ENCODE peak calls at places on chromosomes 12 and 14, in seven cellular contexts. O, H, B, N, P, V and Q are unnamed samples.

GRCh38 chr12:51911307-51911706 is 4.0 kb downstream of the ACVRL1 start:
- DNase-seq in H (no peak), P (no peak), O (no peak), V (no peak), N (no peak), B (no peak), Q (peak; percentile 55)

GRCh38 chr12:87001102-87001501 is 744.9 kb upstream of the MGAT4C start:
- DNase-seq in N (no peak), H (no peak), P (no peak), O (no peak), B (no peak), V (no peak), Q (no peak)

GRCh38 chr12:69023840-69024239 is 90.9 kb upstream of the CPM start:
- DNase-seq in V (no peak), N (no peak), O (no peak), B (no peak), P (no peak), H (no peak), Q (no peak)

GRCh38 chr14:98345186-98345585 is 926.8 kb downstream of the BCL11B start:
- DNase-seq in V (no peak), O (no peak), H (no peak), B (no peak), P (no peak), N (no peak), Q (no peak)

GRCh38 chr14:24084439-24084838 is 9.7 kb upstream of the PCK2 start:
- DNase-seq in B (no peak), N (no peak), H (no peak), O (no peak), V (no peak), P (peak; percentile 44), Q (peak; percentile 27)

GRCh38 chr12:54988402-54989054 is 4.0 kb upstream of the TESPA1 start:
- DNase-seq in N (peak; percentile 71), B (no peak), V (no peak), H (peak; percentile 58), P (peak; percentile 80), O (no peak), Q (no peak)

GRCh38 chr12:22525426-22525825 is 18.9 kb downstream of the C2CD5 start:
- DNase-seq in O (no peak), N (no peak), P (no peak), H (no peak), B (no peak), V (no peak), Q (no peak)

GRCh38 chr12:54164402-54165145 is 24.2 kb downstream of the SMUG1 start:
- DNase-seq in H (no peak), N (no peak), O (no peak), B (no peak), V (no peak), P (no peak), Q (no peak)

GRCh38 chr12:25591132-25591531 is 38.0 kb upstream of the LMNTD1 start:
- DNase-seq in H (no peak), P (no peak), N (no peak), V (no peak), O (peak; percentile 3), B (no peak), Q (no peak)

GRCh38 chr14:33118653-33119052 is 180.0 kb downstream of the NPAS3 start:
- DNase-seq in O (no peak), N (no peak), V (no peak), B (no peak), H (no peak), P (no peak), Q (no peak)

GRCh38 chr12:113075137-113075683 is 18.7 kb downstream of the DTX1 start:
- DNase-seq in H (no peak), N (no peak), B (no peak), P (peak; percentile 86), V (no peak), O (no peak), Q (no peak)

GRCh38 chr14:45633220-45633984 is 380.4 kb upstream of the MIS18BP1 start:
- DNase-seq in P (no peak), N (no peak), H (no peak), O (no peak), V (no peak), B (no peak), Q (no peak)

GRCh38 chr14:33986804-33987203 is 35.9 kb upstream of the EGLN3 start:
- DNase-seq in N (no peak), P (no peak), B (peak; percentile 71), O (peak; percentile 87), V (no peak), H (no peak), Q (no peak)

GRCh38 chr12:132471011-132471857 is 18.7 kb upstream of the FBRSL1 start:
- DNase-seq in V (no peak), O (peak; percentile 37), B (no peak), P (peak; percentile 79), N (peak; percentile 59), H (no peak), Q (peak; percentile 12)

GRCh38 chr12:112514926-112515642 is 96.3 kb downstream of the PTPN11 start:
- DNase-seq in O (no peak), V (no peak), N (no peak), B (no peak), P (peak; percentile 33), H (no peak), Q (no peak)

GRCh38 chr14:45651906-45652305 is 398.9 kb upstream of the MIS18BP1 start:
- DNase-seq in N (no peak), V (no peak), P (no peak), O (no peak), B (no peak), H (no peak), Q (no peak)

GRCh38 chr12:96240656-96241055 is 46.5 kb downstream of the ELK3 start:
- DNase-seq in P (peak; percentile 46), O (no peak), N (no peak), H (no peak), V (no peak), B (no peak), Q (no peak)

GRCh38 chr12:29396774-29397173 is 15.8 kb upstream of the ERGIC2 start:
- DNase-seq in P (no peak), V (no peak), B (no peak), H (no peak), N (no peak), O (no peak), Q (no peak)

GRCh38 chr12:66755727-66756395 is 77.0 kb upstream of the GRIP1 start:
- DNase-seq in O (no peak), B (no peak), H (no peak), P (no peak), N (no peak), V (no peak), Q (no peak)

DNA sequence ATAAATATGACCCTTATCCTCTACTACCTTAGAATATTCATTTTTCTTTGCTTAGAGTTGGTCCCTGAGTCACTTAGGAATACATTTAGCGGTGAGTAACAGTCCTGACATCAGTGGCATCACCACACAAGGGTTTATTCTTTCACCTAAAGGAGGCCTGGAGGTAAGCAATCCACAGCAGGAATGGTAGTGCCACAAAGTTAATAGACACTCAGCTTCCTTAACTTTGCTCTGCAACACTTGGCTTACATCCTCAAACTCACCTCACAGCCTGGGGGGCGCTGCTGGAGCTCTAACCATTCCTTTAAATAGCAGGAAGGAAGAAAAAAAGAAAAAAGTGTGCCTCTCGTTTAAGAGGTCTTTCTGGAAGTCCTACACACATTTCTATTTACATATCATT is 29.1 kb downstream of the BBOF1 start:
- DNase-seq in N (no peak), P (no peak), V (no peak), O (peak; percentile 49), H (no peak), B (peak; percentile 66), Q (no peak)
- TF ChIP-seq CTCF in N (no peak), P (no peak), V (peak; percentile 15), O (no peak), H (no peak), B (no peak), Q (no peak)

GRCh38 chr12:127893875-127894635 is 372.9 kb upstream of the TMEM132C start:
- DNase-seq in P (no peak), V (no peak), H (peak; percentile 17), B (no peak), O (peak; percentile 6), N (no peak), Q (no peak)
- TF ChIP-seq CTCF in P (no peak), V (peak; percentile 50), H (no peak), B (peak; percentile 51), O (no peak), N (no peak), Q (peak; percentile 70)

DNA sequence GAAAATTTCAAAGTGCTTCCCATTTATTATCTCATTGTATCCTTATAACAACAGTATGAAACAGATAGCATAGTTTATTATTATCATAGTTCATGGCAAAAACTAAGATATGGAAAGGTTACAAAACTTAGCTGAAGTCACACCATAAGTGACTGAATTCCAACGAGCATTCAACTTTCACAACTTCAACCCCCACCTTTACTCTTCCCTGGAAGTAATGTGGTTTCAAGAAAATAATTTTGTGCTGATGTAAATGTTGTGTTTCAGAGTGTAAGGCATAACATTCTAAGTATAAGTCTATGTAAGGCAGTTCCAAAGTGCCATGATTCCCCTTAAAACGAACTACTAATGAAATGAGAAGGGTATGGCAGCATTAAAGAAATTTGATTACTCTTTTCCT is 454.5 kb downstream of the BCAT1 start:
- DNase-seq in H (no peak), V (no peak), O (no peak), P (no peak), N (no peak), B (no peak), Q (no peak)
- TF ChIP-seq CTCF in H (no peak), V (no peak), O (no peak), P (no peak), N (no peak), B (no peak), Q (no peak)

GRCh38 chr12:9319044-9319841 is 111.0 kb upstream of the PZP start:
- DNase-seq in O (no peak), H (no peak), N (no peak), P (no peak), B (no peak), V (no peak), Q (no peak)
- TF ChIP-seq CTCF in O (no peak), H (no peak), N (no peak), P (no peak), B (no peak), V (no peak), Q (no peak)

DNA sequence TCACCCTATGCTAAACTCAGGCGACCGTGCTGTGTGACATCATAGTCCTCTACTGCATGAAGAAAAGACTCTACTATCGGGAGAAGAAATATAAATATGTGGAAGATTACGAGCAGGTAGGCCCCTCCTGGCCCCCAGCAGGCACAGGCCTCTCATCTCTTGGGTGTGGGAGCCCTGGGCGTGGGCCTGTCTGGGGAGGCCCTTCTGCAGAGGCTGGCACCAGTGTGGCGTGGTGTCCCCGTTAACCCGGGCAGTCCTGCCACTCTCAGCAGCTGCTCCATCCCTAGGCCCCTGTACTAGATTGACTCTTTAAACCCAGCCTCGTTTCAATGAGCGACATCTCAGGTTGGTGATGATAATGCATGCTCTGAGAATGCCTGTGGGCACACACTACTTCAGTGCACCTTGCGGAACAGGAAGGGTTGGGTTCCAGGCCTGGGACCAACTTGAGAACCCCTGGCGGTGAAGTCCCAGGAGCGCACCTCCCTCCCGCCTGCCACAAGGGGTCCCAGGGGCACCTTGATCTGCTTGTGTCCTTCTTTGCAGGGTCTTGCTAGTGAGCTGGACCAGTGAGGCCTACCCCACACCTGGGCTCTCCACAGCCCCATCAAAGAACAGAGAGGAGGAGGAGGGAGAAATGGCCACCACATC is 23.2 kb downstream of the P2RX4 start:
- DNase-seq in P (peak; percentile 68), B (no peak), O (no peak), N (no peak), V (no peak), H (no peak), Q (no peak)
- TF ChIP-seq CTCF in P (no peak), B (no peak), O (no peak), N (no peak), V (no peak), H (no peak), Q (no peak)